ENCODE peak calls at places on chromosome 5, in eight cellular contexts. One of them, this sample, is unnamed.

GRCh38 chr5:27708579-27708978 is 670.2 kb upstream of the CDH9 start:
- DNase-seq in PC-3: peak
- DNase-seq in ovary: no peak
- DNase-seq in gastrocnemius medialis: no peak
- DNase-seq in hepatocyte: peak
- DNase-seq in dorsolateral prefrontal cortex: no peak
- DNase-seq in osteoblast: no peak
- DNase-seq in astrocyte: peak
- DNase-seq in this sample: no peak

GRCh38 chr5:96637191-96637590 is 25.0 kb upstream of the CAST start:
- DNase-seq in gastrocnemius medialis: no peak
- DNase-seq in ovary: no peak
- DNase-seq in astrocyte: no peak
- DNase-seq in osteoblast: no peak
- DNase-seq in hepatocyte: no peak
- DNase-seq in dorsolateral prefrontal cortex: no peak
- DNase-seq in PC-3: peak
- DNase-seq in this sample: no peak

GRCh38 chr5:129670944-129671343 is 77.0 kb upstream of the MINAR2 start:
- DNase-seq in PC-3: peak
- DNase-seq in hepatocyte: no peak
- DNase-seq in dorsolateral prefrontal cortex: no peak
- DNase-seq in astrocyte: peak
- DNase-seq in osteoblast: no peak
- DNase-seq in gastrocnemius medialis: no peak
- DNase-seq in ovary: no peak
- DNase-seq in this sample: peak

GRCh38 chr5:146756546-146756945 is 122.0 kb downstream of the PPP2R2B start:
- DNase-seq in gastrocnemius medialis: no peak
- DNase-seq in ovary: no peak
- DNase-seq in osteoblast: no peak
- DNase-seq in PC-3: no peak
- DNase-seq in astrocyte: peak
- DNase-seq in hepatocyte: no peak
- DNase-seq in dorsolateral prefrontal cortex: no peak
- DNase-seq in this sample: no peak

GRCh38 chr5:96175090-96175489 is 213.4 kb upstream of the ELL2 start:
- DNase-seq in osteoblast: peak
- DNase-seq in gastrocnemius medialis: no peak
- DNase-seq in hepatocyte: no peak
- DNase-seq in astrocyte: no peak
- DNase-seq in ovary: no peak
- DNase-seq in PC-3: peak
- DNase-seq in dorsolateral prefrontal cortex: no peak
- DNase-seq in this sample: no peak

GRCh38 chr5:67530609-67531255 is 334.1 kb upstream of the CD180 start:
- DNase-seq in dorsolateral prefrontal cortex: no peak
- DNase-seq in hepatocyte: no peak
- DNase-seq in gastrocnemius medialis: no peak
- DNase-seq in ovary: no peak
- DNase-seq in osteoblast: no peak
- DNase-seq in astrocyte: no peak
- DNase-seq in PC-3: no peak
- DNase-seq in this sample: no peak

GRCh38 chr5:134510970-134511795 is 14.3 kb upstream of the JADE2 start:
- DNase-seq in gastrocnemius medialis: no peak
- DNase-seq in hepatocyte: peak
- DNase-seq in ovary: no peak
- DNase-seq in osteoblast: no peak
- DNase-seq in astrocyte: peak
- DNase-seq in PC-3: peak
- DNase-seq in dorsolateral prefrontal cortex: no peak
- DNase-seq in this sample: no peak

GRCh38 chr5:151757233-151758140 is 944 bp downstream of the ATOX1 start:
- DNase-seq in gastrocnemius medialis: no peak
- DNase-seq in ovary: no peak
- DNase-seq in dorsolateral prefrontal cortex: peak
- DNase-seq in osteoblast: peak
- DNase-seq in hepatocyte: peak
- DNase-seq in PC-3: peak
- DNase-seq in astrocyte: no peak
- DNase-seq in this sample: no peak

GRCh38 chr5:98144710-98145109 is 628.8 kb upstream of the RGMB start:
- DNase-seq in dorsolateral prefrontal cortex: no peak
- DNase-seq in astrocyte: no peak
- DNase-seq in hepatocyte: no peak
- DNase-seq in gastrocnemius medialis: no peak
- DNase-seq in osteoblast: no peak
- DNase-seq in ovary: no peak
- DNase-seq in PC-3: peak
- DNase-seq in this sample: no peak

GRCh38 chr5:137405393-137405792 is 93.7 kb downstream of the SPOCK1 start:
- DNase-seq in osteoblast: no peak
- DNase-seq in hepatocyte: no peak
- DNase-seq in PC-3: no peak
- DNase-seq in ovary: no peak
- DNase-seq in astrocyte: no peak
- DNase-seq in dorsolateral prefrontal cortex: no peak
- DNase-seq in gastrocnemius medialis: no peak
- DNase-seq in this sample: no peak

GRCh38 chr5:134477462-134478245 is 47.8 kb upstream of the JADE2 start:
- DNase-seq in PC-3: peak
- DNase-seq in dorsolateral prefrontal cortex: no peak
- DNase-seq in ovary: no peak
- DNase-seq in astrocyte: no peak
- DNase-seq in gastrocnemius medialis: no peak
- DNase-seq in osteoblast: no peak
- DNase-seq in hepatocyte: no peak
- DNase-seq in this sample: no peak

DNA sequence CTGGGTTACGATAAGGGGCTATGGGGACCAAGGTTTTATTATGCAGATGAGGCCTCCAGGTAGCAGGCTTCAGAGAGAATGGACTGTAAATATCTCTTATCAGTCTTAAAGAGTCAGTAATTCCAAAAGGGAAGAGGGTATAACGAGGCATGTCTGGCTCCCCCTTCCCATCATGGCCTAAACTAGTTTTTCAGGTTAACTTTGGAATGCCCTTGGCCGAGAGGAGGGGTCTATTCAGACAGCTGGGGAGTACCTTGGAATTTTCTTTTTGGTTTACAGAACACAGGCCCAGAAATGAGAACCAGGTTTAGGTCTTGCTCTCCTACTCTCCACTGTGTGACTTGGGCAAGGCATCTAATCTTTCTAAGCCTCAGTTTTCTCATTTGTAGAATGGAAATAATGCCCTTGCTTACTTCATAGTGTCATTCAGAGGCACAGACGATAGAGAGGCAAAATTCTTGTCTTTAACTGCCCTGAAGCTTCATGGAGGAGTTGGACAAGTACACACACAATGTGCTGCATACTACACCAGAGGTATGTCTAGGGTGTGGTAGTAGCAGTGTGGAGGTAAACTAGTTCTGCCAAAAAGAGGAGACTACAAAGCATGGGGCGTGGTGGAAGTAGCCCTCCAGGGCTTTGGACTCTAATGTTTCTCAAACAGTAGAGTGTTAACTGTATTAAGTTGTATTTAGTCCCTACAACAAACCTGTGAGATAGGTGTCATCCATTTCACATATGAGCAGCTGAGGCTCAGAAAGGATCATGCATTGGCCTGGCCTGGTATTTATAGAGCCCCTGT is 45.5 kb downstream of the IRF1 start:
- DNase-seq in dorsolateral prefrontal cortex: no peak
- DNase-seq in osteoblast: no peak
- DNase-seq in gastrocnemius medialis: no peak
- DNase-seq in astrocyte: no peak
- DNase-seq in hepatocyte: no peak
- DNase-seq in PC-3: peak
- DNase-seq in ovary: no peak
- DNase-seq in this sample: no peak
- H3K4me3 ChIP-seq in dorsolateral prefrontal cortex: no peak
- H3K4me3 ChIP-seq in osteoblast: no peak
- H3K4me3 ChIP-seq in gastrocnemius medialis: no peak
- H3K4me3 ChIP-seq in astrocyte: no peak
- H3K4me3 ChIP-seq in hepatocyte: no peak
- H3K4me3 ChIP-seq in PC-3: no peak
- H3K4me3 ChIP-seq in ovary: no peak
- H3K4me3 ChIP-seq in this sample: no peak

DNA sequence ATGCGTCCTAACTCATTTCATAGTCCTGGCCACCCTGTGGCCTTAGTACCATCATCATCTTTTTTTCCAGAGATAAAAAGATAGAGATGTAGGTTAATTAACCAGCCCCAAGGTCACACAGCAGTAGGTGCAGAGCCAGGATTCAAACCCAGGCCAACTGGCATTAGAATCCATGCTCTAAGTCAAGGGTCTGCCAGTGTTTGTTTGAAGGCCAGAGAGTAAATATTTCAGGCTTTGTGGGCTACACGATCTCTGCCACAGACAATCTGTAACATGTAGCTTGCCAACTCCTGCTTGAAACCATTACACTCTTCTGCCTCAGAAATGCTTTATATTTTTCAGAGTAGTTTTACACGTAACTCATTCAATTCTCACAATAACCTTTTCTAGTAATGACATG is 119.6 kb downstream of the EFNA5 start:
- DNase-seq in dorsolateral prefrontal cortex: no peak
- DNase-seq in PC-3: no peak
- DNase-seq in hepatocyte: no peak
- DNase-seq in astrocyte: no peak
- DNase-seq in gastrocnemius medialis: no peak
- DNase-seq in ovary: no peak
- DNase-seq in osteoblast: no peak
- DNase-seq in this sample: no peak
- TF ChIP-seq CTCF in dorsolateral prefrontal cortex: no peak
- TF ChIP-seq CTCF in PC-3: no peak
- TF ChIP-seq CTCF in hepatocyte: no peak
- TF ChIP-seq CTCF in astrocyte: no peak
- TF ChIP-seq CTCF in gastrocnemius medialis: no peak
- TF ChIP-seq CTCF in ovary: no peak
- TF ChIP-seq CTCF in osteoblast: no peak
- TF ChIP-seq CTCF in this sample: no peak

GRCh38 chr5:138606378-138606777 is 31.2 kb upstream of the HSPA9 start:
- DNase-seq in hepatocyte: no peak
- DNase-seq in dorsolateral prefrontal cortex: no peak
- DNase-seq in gastrocnemius medialis: no peak
- DNase-seq in osteoblast: no peak
- DNase-seq in astrocyte: no peak
- DNase-seq in PC-3: no peak
- DNase-seq in ovary: no peak
- DNase-seq in this sample: no peak

GRCh38 chr5:138610468-138611294 is 35.5 kb upstream of the HSPA9 start:
- DNase-seq in dorsolateral prefrontal cortex: peak
- DNase-seq in ovary: peak
- DNase-seq in osteoblast: no peak
- DNase-seq in gastrocnemius medialis: no peak
- DNase-seq in astrocyte: no peak
- DNase-seq in hepatocyte: peak
- DNase-seq in PC-3: no peak
- DNase-seq in this sample: peak

GRCh38 chr5:138615461-138615860 is 40.3 kb upstream of the HSPA9 start:
- DNase-seq in dorsolateral prefrontal cortex: no peak
- DNase-seq in ovary: no peak
- DNase-seq in PC-3: no peak
- DNase-seq in osteoblast: no peak
- DNase-seq in gastrocnemius medialis: no peak
- DNase-seq in hepatocyte: no peak
- DNase-seq in astrocyte: no peak
- DNase-seq in this sample: no peak

GRCh38 chr5:138616508-138616907 is 41.3 kb upstream of the HSPA9 start:
- DNase-seq in dorsolateral prefrontal cortex: no peak
- DNase-seq in PC-3: no peak
- DNase-seq in gastrocnemius medialis: no peak
- DNase-seq in hepatocyte: no peak
- DNase-seq in astrocyte: no peak
- DNase-seq in ovary: no peak
- DNase-seq in osteoblast: no peak
- DNase-seq in this sample: no peak

DNA sequence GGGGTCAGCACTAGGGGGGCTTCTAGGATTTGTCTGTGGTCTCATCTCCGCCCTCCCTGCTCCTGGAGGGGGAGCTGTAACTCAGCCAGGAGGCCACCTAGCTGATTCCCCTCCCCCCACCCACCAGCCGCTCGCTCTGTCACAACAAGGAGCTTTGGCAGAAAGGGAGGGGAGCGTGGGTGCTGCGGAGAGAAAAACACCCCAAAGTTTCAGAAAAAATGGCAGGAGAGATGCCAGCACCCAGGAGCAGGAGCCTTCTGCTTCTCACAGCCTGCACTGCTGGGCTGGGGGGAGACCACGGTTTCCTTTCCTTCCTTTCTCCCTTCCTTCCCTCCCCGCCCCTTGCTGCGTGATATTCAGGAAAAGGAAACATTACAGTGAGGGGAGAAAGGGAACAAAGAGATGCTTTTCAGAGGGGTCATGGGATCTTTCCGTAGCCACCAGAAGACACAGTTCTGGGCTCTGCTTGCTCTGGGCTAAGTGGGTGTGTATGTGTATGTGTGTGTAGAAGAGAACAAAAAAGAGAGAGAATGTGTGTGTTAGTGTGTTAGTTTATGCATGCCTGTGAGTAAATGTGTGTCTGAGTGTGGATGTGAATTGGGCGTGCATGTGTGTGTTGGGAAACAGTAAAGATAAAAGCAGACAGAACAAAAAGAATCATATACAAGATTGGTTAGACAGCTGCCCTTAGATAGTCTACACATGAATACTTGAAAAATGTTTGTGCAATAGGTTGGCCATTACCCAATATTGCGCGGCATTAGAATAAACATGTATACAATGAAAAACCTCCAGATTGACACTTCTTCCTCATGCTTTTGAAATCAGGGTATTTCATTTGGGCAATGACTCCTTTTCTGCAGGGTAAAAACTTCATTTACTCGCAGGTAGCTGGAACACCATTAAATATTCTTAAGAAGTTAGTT is 36.4 kb upstream of the HSPA9 start:
- DNase-seq in osteoblast: no peak
- DNase-seq in gastrocnemius medialis: no peak
- DNase-seq in ovary: peak
- DNase-seq in astrocyte: no peak
- DNase-seq in dorsolateral prefrontal cortex: peak
- DNase-seq in PC-3: no peak
- DNase-seq in hepatocyte: peak
- DNase-seq in this sample: peak
- H3K4me3 ChIP-seq in osteoblast: peak
- H3K4me3 ChIP-seq in gastrocnemius medialis: peak
- H3K4me3 ChIP-seq in ovary: no peak
- H3K4me3 ChIP-seq in astrocyte: peak
- H3K4me3 ChIP-seq in dorsolateral prefrontal cortex: peak
- H3K4me3 ChIP-seq in PC-3: no peak
- H3K4me3 ChIP-seq in hepatocyte: peak
- H3K4me3 ChIP-seq in this sample: peak

GRCh38 chr5:121315786-121316185 is 535.9 kb upstream of the FTMT start:
- DNase-seq in hepatocyte: no peak
- DNase-seq in gastrocnemius medialis: no peak
- DNase-seq in PC-3: peak
- DNase-seq in osteoblast: no peak
- DNase-seq in astrocyte: no peak
- DNase-seq in dorsolateral prefrontal cortex: no peak
- DNase-seq in ovary: no peak
- DNase-seq in this sample: no peak

GRCh38 chr5:121319292-121319691 is 532.4 kb upstream of the FTMT start:
- DNase-seq in PC-3: no peak
- DNase-seq in astrocyte: no peak
- DNase-seq in osteoblast: no peak
- DNase-seq in gastrocnemius medialis: no peak
- DNase-seq in dorsolateral prefrontal cortex: no peak
- DNase-seq in hepatocyte: no peak
- DNase-seq in ovary: no peak
- DNase-seq in this sample: no peak

GRCh38 chr5:121313886-121314285 is 537.8 kb upstream of the FTMT start:
- DNase-seq in PC-3: no peak
- DNase-seq in astrocyte: no peak
- DNase-seq in dorsolateral prefrontal cortex: no peak
- DNase-seq in osteoblast: no peak
- DNase-seq in hepatocyte: no peak
- DNase-seq in gastrocnemius medialis: no peak
- DNase-seq in ovary: no peak
- DNase-seq in this sample: no peak
- TF ChIP-seq CTCF in PC-3: no peak
- TF ChIP-seq CTCF in astrocyte: no peak
- TF ChIP-seq CTCF in dorsolateral prefrontal cortex: no peak
- TF ChIP-seq CTCF in osteoblast: no peak
- TF ChIP-seq CTCF in hepatocyte: no peak
- TF ChIP-seq CTCF in gastrocnemius medialis: no peak
- TF ChIP-seq CTCF in ovary: no peak
- TF ChIP-seq CTCF in this sample: no peak

This sample was measured in cardiac muscle cell.